ENCODE peak calls at places on chromosomes 11 and 22, in five cellular contexts. One of them, this sample, is unnamed.

GRCh38 chr22:33844273-33844672 is 76.0 kb downstream of the LARGE1 start:
- DNase-seq in neuronal stem cell: no peak
- DNase-seq in ascending aorta: no peak
- DNase-seq in endothelial cell of umbilical vein: no peak
- DNase-seq in cardiac muscle cell: no peak
- DNase-seq in this sample: no peak

GRCh38 chr11:14364322-14364721 is 5.3 kb upstream of the RRAS2 start:
- DNase-seq in neuronal stem cell: no peak
- DNase-seq in ascending aorta: no peak
- DNase-seq in endothelial cell of umbilical vein: no peak
- DNase-seq in cardiac muscle cell: no peak
- DNase-seq in this sample: no peak

GRCh38 chr11:115238086-115238485 is 266.1 kb downstream of the CADM1 start:
- DNase-seq in neuronal stem cell: no peak
- DNase-seq in ascending aorta: no peak
- DNase-seq in endothelial cell of umbilical vein: no peak
- DNase-seq in cardiac muscle cell: no peak
- DNase-seq in this sample: no peak

GRCh38 chr11:35721576-35722341 is 59.2 kb downstream of the TRIM44 start:
- DNase-seq in neuronal stem cell: no peak
- DNase-seq in ascending aorta: no peak
- DNase-seq in endothelial cell of umbilical vein: no peak
- DNase-seq in cardiac muscle cell: no peak
- DNase-seq in this sample: no peak

GRCh38 chr11:120403966-120404365 is 67.8 kb downstream of the ARHGEF12 start:
- DNase-seq in neuronal stem cell: no peak
- DNase-seq in ascending aorta: no peak
- DNase-seq in endothelial cell of umbilical vein: no peak
- DNase-seq in cardiac muscle cell: no peak
- DNase-seq in this sample: no peak

GRCh38 chr11:12868315-12869073 is 140.6 kb upstream of the RASSF10 start:
- DNase-seq in neuronal stem cell: no peak
- DNase-seq in ascending aorta: no peak
- DNase-seq in endothelial cell of umbilical vein: no peak
- DNase-seq in cardiac muscle cell: no peak
- DNase-seq in this sample: no peak

GRCh38 chr11:35722641-35723040 is 60.1 kb downstream of the TRIM44 start:
- DNase-seq in neuronal stem cell: no peak
- DNase-seq in ascending aorta: no peak
- DNase-seq in endothelial cell of umbilical vein: no peak
- DNase-seq in cardiac muscle cell: no peak
- DNase-seq in this sample: no peak

GRCh38 chr22:47200273-47201051 is 438.0 kb downstream of the TBC1D22A start:
- DNase-seq in neuronal stem cell: no peak
- DNase-seq in ascending aorta: no peak
- DNase-seq in endothelial cell of umbilical vein: no peak
- DNase-seq in cardiac muscle cell: peak; percentile 19
- DNase-seq in this sample: peak; percentile 51

GRCh38 chr11:4626207-4627105 is 10.8 kb upstream of the OR51D1 start:
- DNase-seq in neuronal stem cell: peak; percentile 85
- DNase-seq in ascending aorta: no peak
- DNase-seq in endothelial cell of umbilical vein: peak; percentile 37
- DNase-seq in cardiac muscle cell: peak; percentile 85
- DNase-seq in this sample: no peak

GRCh38 chr22:21972293-21972779 is 10.3 kb downstream of the TOP3B start:
- DNase-seq in neuronal stem cell: no peak
- DNase-seq in ascending aorta: no peak
- DNase-seq in endothelial cell of umbilical vein: peak; percentile 40
- DNase-seq in cardiac muscle cell: peak; percentile 49
- DNase-seq in this sample: no peak

GRCh38 chr11:114395776-114396175 is 4.5 kb downstream of the C11orf71 start:
- DNase-seq in neuronal stem cell: no peak
- DNase-seq in ascending aorta: no peak
- DNase-seq in endothelial cell of umbilical vein: peak; percentile 9
- DNase-seq in cardiac muscle cell: no peak
- DNase-seq in this sample: no peak

GRCh38 chr11:27718346-27718852 is 18.1 kb upstream of the BDNF start:
- DNase-seq in neuronal stem cell: peak; percentile 73
- DNase-seq in ascending aorta: no peak
- DNase-seq in endothelial cell of umbilical vein: peak; percentile 57
- DNase-seq in cardiac muscle cell: peak; percentile 94
- DNase-seq in this sample: peak; percentile 70

GRCh38 chr11:105071060-105071732 is 26.1 kb upstream of the CARD16 start:
- DNase-seq in neuronal stem cell: no peak
- DNase-seq in ascending aorta: no peak
- DNase-seq in endothelial cell of umbilical vein: no peak
- DNase-seq in cardiac muscle cell: no peak
- DNase-seq in this sample: no peak

GRCh38 chr11:1340111-1340510 is 30.7 kb upstream of the TOLLIP start:
- DNase-seq in neuronal stem cell: no peak
- DNase-seq in ascending aorta: no peak
- DNase-seq in endothelial cell of umbilical vein: no peak
- DNase-seq in cardiac muscle cell: no peak
- DNase-seq in this sample: no peak

GRCh38 chr11:69888671-69889076 is 69.5 kb upstream of the FGF3 start:
- DNase-seq in neuronal stem cell: peak; percentile 83
- DNase-seq in ascending aorta: no peak
- DNase-seq in endothelial cell of umbilical vein: peak; percentile 58
- DNase-seq in cardiac muscle cell: peak; percentile 63
- DNase-seq in this sample: peak; percentile 49

GRCh38 chr11:115462004-115462541 is 42.1 kb downstream of the CADM1 start:
- DNase-seq in neuronal stem cell: no peak
- DNase-seq in ascending aorta: no peak
- DNase-seq in endothelial cell of umbilical vein: no peak
- DNase-seq in cardiac muscle cell: no peak
- DNase-seq in this sample: no peak

GRCh38 chr11:75100314-75100713 is 3.6 kb upstream of the OR2AT4 start:
- DNase-seq in neuronal stem cell: no peak
- DNase-seq in ascending aorta: no peak
- DNase-seq in endothelial cell of umbilical vein: no peak
- DNase-seq in cardiac muscle cell: peak; percentile 15
- DNase-seq in this sample: no peak

GRCh38 chr22:48923165-48923875 is 904.4 kb downstream of the BRD1 start:
- DNase-seq in neuronal stem cell: no peak
- DNase-seq in ascending aorta: no peak
- DNase-seq in endothelial cell of umbilical vein: no peak
- DNase-seq in cardiac muscle cell: no peak
- DNase-seq in this sample: no peak

GRCh38 chr22:45672564-45673481 is 1.2 kb downstream of the ATXN10 start:
- DNase-seq in neuronal stem cell: no peak
- DNase-seq in ascending aorta: no peak
- DNase-seq in endothelial cell of umbilical vein: no peak
- DNase-seq in cardiac muscle cell: no peak
- DNase-seq in this sample: no peak

GRCh38 chr22:37208401-37209139 is 3.7 kb downstream of the SSTR3 start:
- DNase-seq in neuronal stem cell: no peak
- DNase-seq in ascending aorta: no peak
- DNase-seq in endothelial cell of umbilical vein: no peak
- DNase-seq in cardiac muscle cell: no peak
- DNase-seq in this sample: peak; percentile 37

GRCh38 chr22:37211075-37211852 is 1.0 kb downstream of the SSTR3 start:
- DNase-seq in neuronal stem cell: no peak
- DNase-seq in ascending aorta: no peak
- DNase-seq in endothelial cell of umbilical vein: no peak
- DNase-seq in cardiac muscle cell: peak; percentile 32
- DNase-seq in this sample: peak; percentile 37

GRCh38 chr22:37211853-37212173 is 464 bp downstream of the SSTR3 start:
- DNase-seq in neuronal stem cell: no peak
- DNase-seq in ascending aorta: no peak
- DNase-seq in endothelial cell of umbilical vein: no peak
- DNase-seq in cardiac muscle cell: no peak
- DNase-seq in this sample: no peak

GRCh38 chr22:37209140-37209845 is 3.0 kb downstream of the SSTR3 start:
- DNase-seq in neuronal stem cell: no peak
- DNase-seq in ascending aorta: no peak
- DNase-seq in endothelial cell of umbilical vein: no peak
- DNase-seq in cardiac muscle cell: no peak
- DNase-seq in this sample: peak; percentile 27

GRCh38 chr22:37210041-37210803 is 2.1 kb downstream of the SSTR3 start:
- DNase-seq in neuronal stem cell: no peak
- DNase-seq in ascending aorta: no peak
- DNase-seq in endothelial cell of umbilical vein: no peak
- DNase-seq in cardiac muscle cell: no peak
- DNase-seq in this sample: peak; percentile 43
- H3K4me1 ChIP-seq in neuronal stem cell: peaks cover 11% of the 10 kb centered on the region
- H3K4me1 ChIP-seq in ascending aorta: no peaks in the 10 kb centered on the region
- H3K4me1 ChIP-seq in endothelial cell of umbilical vein: no peaks in the 10 kb centered on the region
- H3K4me1 ChIP-seq in cardiac muscle cell: peaks cover 20% of the 10 kb centered on the region
- H3K4me1 ChIP-seq in this sample: no peaks in the 10 kb centered on the region

DNA sequence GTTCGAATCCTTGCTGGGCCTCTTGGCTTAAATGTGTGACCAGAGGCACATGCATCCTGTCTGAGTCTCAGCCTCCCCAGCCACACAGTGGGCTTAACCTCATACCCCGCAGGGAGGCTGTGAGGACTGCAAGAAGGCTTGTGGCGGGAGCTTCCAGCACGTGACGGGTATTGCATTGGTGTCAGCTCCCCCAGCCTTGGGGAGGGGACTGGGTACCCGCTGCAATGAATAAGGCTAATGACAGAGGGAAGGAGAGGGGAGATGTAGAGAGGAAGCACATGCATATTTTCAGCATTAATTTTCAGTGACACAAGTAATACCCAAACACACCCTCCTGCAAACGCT is 8.1 kb downstream of the RASD2 start:
- DNase-seq in neuronal stem cell: no peak
- DNase-seq in ascending aorta: no peak
- DNase-seq in endothelial cell of umbilical vein: no peak
- DNase-seq in cardiac muscle cell: no peak
- DNase-seq in this sample: no peak
- H3K27me3 ChIP-seq in neuronal stem cell: peaks cover 60% of the 10 kb centered on the region
- H3K27me3 ChIP-seq in ascending aorta: no peaks in the 10 kb centered on the region
- H3K27me3 ChIP-seq in endothelial cell of umbilical vein: peaks cover 1% of the 10 kb centered on the region
- H3K27me3 ChIP-seq in cardiac muscle cell: peaks cover 6% of the 10 kb centered on the region
- H3K27me3 ChIP-seq in this sample: no peaks in the 10 kb centered on the region

DNA sequence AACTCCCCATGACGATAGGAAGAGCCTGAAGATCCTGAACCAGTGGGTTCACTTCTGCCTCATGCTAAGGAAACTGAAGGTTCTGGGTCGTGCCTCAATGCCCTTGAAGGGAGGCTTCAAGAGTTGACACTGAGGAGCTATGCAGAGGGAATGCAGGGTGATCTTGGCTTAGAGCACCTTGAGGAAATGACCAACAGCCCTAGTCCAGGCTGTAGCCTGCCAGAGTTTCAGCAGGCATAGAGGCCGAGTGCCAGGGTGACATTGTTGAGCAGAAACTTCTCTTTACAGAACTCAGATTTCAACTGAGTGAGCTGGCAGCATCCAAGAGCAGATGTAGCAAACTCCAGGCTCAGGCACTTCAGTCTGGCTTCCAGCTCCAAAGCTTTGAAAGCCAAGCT is 23.1 kb upstream of the CAPRIN1 start:
- DNase-seq in neuronal stem cell: no peak
- DNase-seq in ascending aorta: no peak
- DNase-seq in endothelial cell of umbilical vein: no peak
- DNase-seq in cardiac muscle cell: no peak
- DNase-seq in this sample: no peak
- H3K27ac ChIP-seq in neuronal stem cell: no peak overlapping the region
- H3K27ac ChIP-seq in ascending aorta: peak overlapping the region; percentile 80
- H3K27ac ChIP-seq in endothelial cell of umbilical vein: no peak overlapping the region
- H3K27ac ChIP-seq in cardiac muscle cell: no peak overlapping the region
- H3K27ac ChIP-seq in this sample: no peak overlapping the region

GRCh38 chr11:11866203-11866602 is 24.4 kb downstream of the USP47 start:
- DNase-seq in neuronal stem cell: no peak
- DNase-seq in ascending aorta: no peak
- DNase-seq in endothelial cell of umbilical vein: peak; percentile 30
- DNase-seq in cardiac muscle cell: no peak
- DNase-seq in this sample: no peak
- H3K4me1 ChIP-seq in neuronal stem cell: no peaks in the 10 kb centered on the region
- H3K4me1 ChIP-seq in ascending aorta: no peaks in the 10 kb centered on the region
- H3K4me1 ChIP-seq in endothelial cell of umbilical vein: peaks cover 1% of the 10 kb centered on the region
- H3K4me1 ChIP-seq in cardiac muscle cell: peaks cover 7% of the 10 kb centered on the region
- H3K4me1 ChIP-seq in this sample: no peaks in the 10 kb centered on the region

DNA sequence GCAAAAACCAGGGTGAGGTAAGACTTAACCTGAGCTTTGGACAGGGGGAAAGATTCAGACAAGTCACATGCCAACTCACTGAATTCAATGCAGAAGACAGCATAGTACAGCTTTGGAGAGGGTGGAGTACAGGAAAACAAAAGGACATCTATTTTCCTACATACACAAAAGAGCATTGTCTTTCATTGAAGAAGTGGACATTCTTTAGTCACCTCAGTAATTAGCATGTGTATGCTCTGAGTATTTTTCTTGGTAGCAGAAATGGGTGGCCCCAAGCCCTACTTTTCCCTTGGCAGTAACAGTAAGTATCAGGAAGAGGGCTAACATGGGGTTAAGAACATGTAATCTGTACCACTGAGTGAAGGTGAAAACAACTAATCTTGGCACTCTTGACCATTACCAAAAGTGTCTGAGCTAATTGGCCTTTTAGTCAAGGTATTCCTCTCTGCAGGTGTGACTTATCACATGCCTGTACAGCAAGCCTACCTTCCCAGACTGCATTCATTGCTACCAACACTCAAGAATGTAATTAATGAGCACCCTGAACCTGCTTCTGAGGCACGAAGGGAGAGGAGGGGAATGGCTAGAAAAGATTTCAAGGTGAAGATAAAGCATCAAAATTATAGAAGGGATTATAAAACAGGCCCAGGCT is 33.9 kb downstream of the SYTL2 start:
- DNase-seq in neuronal stem cell: no peak
- DNase-seq in ascending aorta: no peak
- DNase-seq in endothelial cell of umbilical vein: no peak
- DNase-seq in cardiac muscle cell: no peak
- DNase-seq in this sample: no peak
- H3K27me3 ChIP-seq in neuronal stem cell: no peaks in the 10 kb centered on the region
- H3K27me3 ChIP-seq in ascending aorta: no peaks in the 10 kb centered on the region
- H3K27me3 ChIP-seq in endothelial cell of umbilical vein: peaks cover 15% of the 10 kb centered on the region
- H3K27me3 ChIP-seq in cardiac muscle cell: no peaks in the 10 kb centered on the region
- H3K27me3 ChIP-seq in this sample: no peaks in the 10 kb centered on the region

GRCh38 chr11:11446967-11447366 is 93.9 kb upstream of the CSNK2A3 start:
- DNase-seq in neuronal stem cell: no peak
- DNase-seq in ascending aorta: no peak
- DNase-seq in endothelial cell of umbilical vein: no peak
- DNase-seq in cardiac muscle cell: no peak
- DNase-seq in this sample: no peak

GRCh38 chr11:11444800-11445126 is 91.7 kb upstream of the CSNK2A3 start:
- DNase-seq in neuronal stem cell: no peak
- DNase-seq in ascending aorta: no peak
- DNase-seq in endothelial cell of umbilical vein: peak; percentile 2
- DNase-seq in cardiac muscle cell: no peak
- DNase-seq in this sample: no peak

GRCh38 chr11:11446562-11446961 is 93.5 kb upstream of the CSNK2A3 start:
- DNase-seq in neuronal stem cell: no peak
- DNase-seq in ascending aorta: no peak
- DNase-seq in endothelial cell of umbilical vein: no peak
- DNase-seq in cardiac muscle cell: no peak
- DNase-seq in this sample: no peak

GRCh38 chr11:11444027-11444799 is 91.2 kb upstream of the CSNK2A3 start:
- DNase-seq in neuronal stem cell: no peak
- DNase-seq in ascending aorta: no peak
- DNase-seq in endothelial cell of umbilical vein: no peak
- DNase-seq in cardiac muscle cell: peak; percentile 55
- DNase-seq in this sample: no peak

GRCh38 chr11:11445441-11446185 is 92.6 kb upstream of the CSNK2A3 start:
- DNase-seq in neuronal stem cell: no peak
- DNase-seq in ascending aorta: no peak
- DNase-seq in endothelial cell of umbilical vein: no peak
- DNase-seq in cardiac muscle cell: no peak
- DNase-seq in this sample: no peak
- H3K27ac ChIP-seq in neuronal stem cell: no peak overlapping the region
- H3K27ac ChIP-seq in ascending aorta: no peak overlapping the region
- H3K27ac ChIP-seq in endothelial cell of umbilical vein: no peak overlapping the region
- H3K27ac ChIP-seq in cardiac muscle cell: no peak overlapping the region
- H3K27ac ChIP-seq in this sample: no peak overlapping the region